ENCODE peak calls at places on chromosomes 12 and 14, in five cellular contexts. A is right lobe of liver, F is amygdala, X is T follicular helper cell, S is fibroblast of the aortic adventitia. D is an unnamed sample.

GRCh38 chr14:38098074-38098846 is 109.4 kb upstream of the SSTR1 start:
- DNase-seq in A (no peak), F (no peak), X (no peak), S (peak; percentile 35), D (no peak)

GRCh38 chr12:64618953-64619590 is 8.8 kb downstream of the RASSF3 start:
- DNase-seq in A (no peak), F (no peak), X (no peak), S (peak; percentile 77), D (no peak)

GRCh38 chr12:56007892-56008471 is 10.9 kb downstream of the SUOX start:
- DNase-seq in A (no peak), F (peak; percentile 58), X (no peak), S (peak; percentile 42), D (peak; percentile 41)

GRCh38 chr14:77838756-77839565 is 39.1 kb downstream of the ADCK1 start:
- DNase-seq in A (no peak), F (peak; percentile 62), X (no peak), S (no peak), D (no peak)

GRCh38 chr12:51926718-51927117 is 19.4 kb downstream of the ACVRL1 start:
- DNase-seq in A (no peak), F (no peak), X (peak; percentile 5), S (peak; percentile 55), D (no peak)

GRCh38 chr12:118307069-118307954 is 65.4 kb downstream of the TAOK3 start:
- DNase-seq in A (no peak), F (no peak), X (no peak), S (peak; percentile 93), D (no peak)

GRCh38 chr14:23057757-23058653 is 685 bp upstream of the CDH24 start:
- DNase-seq in A (peak; percentile 90), F (no peak), X (peak; percentile 79), S (peak; percentile 80), D (peak; percentile 92)

GRCh38 chr14:58243790-58244555 is 670 bp upstream of the PSMA3 start:
- DNase-seq in A (no peak), F (no peak), X (no peak), S (no peak), D (no peak)

GRCh38 chr12:50275545-50275944 is 7.8 kb downstream of the LIMA1 start:
- DNase-seq in A (no peak), F (no peak), X (no peak), S (peak; percentile 62), D (no peak)

GRCh38 chr12:53061404-53062010 is 11.6 kb downstream of the TNS2 start:
- DNase-seq in A (peak; percentile 92), F (no peak), X (no peak), S (no peak), D (peak; percentile 69)

GRCh38 chr14:66359500-66359899 is 126.7 kb upstream of the CCDC196 start:
- DNase-seq in A (no peak), F (no peak), X (no peak), S (peak; percentile 81), D (peak; percentile 70)

D was measured in cerebellum.